ENCODE peak calls at places on chromosome 21, in seven cellular contexts. A is NCI-H1092; X is activated T-cell treated with anti-CD3 and anti-CD28 coated beads, Interleukin-2, amount 50 U/mL, for 72 hours; E is activated CD8-positive, alpha-beta memory T cell treated with anti-CD3 and anti-CD28 coated beads for 4 hours; G is hepatic stellate cell; Q is AG09319; F is tibial artery. L is an unnamed sample.

GRCh38 chr21:29376556-29376955 is 77.8 kb downstream of the BACH1 start:
- DNase-seq in X (peak), F (peak), E (peak), Q (no peak), G (peak), A (peak), L (no peak)

GRCh38 chr21:33975548-33976081 is 60.0 kb upstream of the ATP5PO start:
- DNase-seq in E (peak), A (no peak), F (no peak), Q (no peak), X (peak), G (peak), L (no peak)

GRCh38 chr21:16116798-16117197 is 387.0 kb downstream of the USP25 start:
- DNase-seq in X (no peak), E (no peak), A (no peak), F (no peak), G (peak), Q (no peak), L (no peak)

GRCh38 chr21:38988211-38989096 is 182.7 kb downstream of the ETS2 start:
- DNase-seq in F (no peak), G (no peak), A (peak), E (no peak), Q (no peak), X (no peak), L (no peak)

GRCh38 chr21:45455321-45456013 is 50.5 kb downstream of the COL18A1 start:
- DNase-seq in Q (no peak), A (no peak), E (no peak), F (no peak), X (no peak), G (peak), L (no peak)

GRCh38 chr21:40165212-40165611 is 298.0 kb downstream of the PCP4 start:
- DNase-seq in F (no peak), Q (no peak), X (no peak), E (no peak), A (no peak), G (no peak), L (no peak)

GRCh38 chr21:45575993-45576837 is 34.0 kb upstream of the SLC19A1 start:
- DNase-seq in F (no peak), X (no peak), E (no peak), A (no peak), G (no peak), Q (no peak), L (no peak)

GRCh38 chr21:39385299-39386145 is 36.6 kb upstream of the HMGN1 start:
- DNase-seq in X (peak), F (peak), Q (peak), G (peak), A (peak), E (peak), L (no peak)

GRCh38 chr21:34888569-34889286 is 160.4 kb downstream of the RUNX1 start:
- DNase-seq in F (peak), Q (peak), G (peak), X (peak), E (peak), A (peak), L (peak)

GRCh38 chr21:33751120-33751519 is 108.8 kb downstream of the ITSN1 start:
- DNase-seq in F (no peak), E (no peak), X (no peak), G (no peak), Q (no peak), A (no peak), L (no peak)

L was measured in NCI-H748 treated with DMSO at 0.1 percent for 48 hours.